ENCODE peak calls at places on chromosome 21, in ten cellular contexts. R, G, T, O, I, Q, L, M, B and A are unnamed samples.

GRCh38 chr21:15039607-15040299 is 25.0 kb downstream of the NRIP1 start:
- DNase-seq in G (no peak), O (no peak), B (no peak), L (no peak), R (no peak), Q (no peak), M (no peak), I (no peak), T (no peak), A (no peak)

GRCh38 chr21:46635324-46636180 is at the start of gene PRMT2:
- DNase-seq in Q (peak; percentile 98), T (peak; percentile 100), L (peak; percentile 97), M (peak; percentile 71), G (peak; percentile 98), B (peak; percentile 97), I (peak; percentile 98), O (peak; percentile 99), R (peak; percentile 96), A (peak; percentile 98)

GRCh38 chr21:38123626-38124025 is 133.2 kb upstream of the KCNJ15 start:
- DNase-seq in R (no peak), L (no peak), G (no peak), T (no peak), M (no peak), O (no peak), B (no peak), I (no peak), Q (no peak), A (no peak)

GRCh38 chr21:35333831-35334593 is 284.9 kb upstream of the RUNX1 start:
- DNase-seq in R (no peak), G (no peak), B (no peak), I (no peak), Q (no peak), O (no peak), L (no peak), M (no peak), T (peak; percentile 35), A (no peak)

GRCh38 chr21:35697321-35697808 is 363.0 kb downstream of the SETD4 start:
- DNase-seq in R (peak; percentile 35), T (no peak), I (no peak), G (peak; percentile 61), L (peak; percentile 1), B (no peak), M (no peak), O (no peak), Q (no peak), A (peak; percentile 80)

GRCh38 chr21:15552914-15553491 is 176.8 kb upstream of the USP25 start:
- DNase-seq in M (no peak), R (peak; percentile 1), T (no peak), Q (no peak), G (no peak), O (no peak), B (no peak), L (no peak), I (no peak), A (peak; percentile 63)

GRCh38 chr21:33640697-33641338 is 723 bp downstream of the CRYZL1 start:
- DNase-seq in T (no peak), O (no peak), I (no peak), Q (no peak), G (no peak), L (no peak), R (peak; percentile 22), M (no peak), B (no peak), A (peak; percentile 44)

GRCh38 chr21:15442743-15443142 is 287.0 kb upstream of the USP25 start:
- DNase-seq in M (no peak), B (no peak), I (peak; percentile 18), G (no peak), O (no peak), L (no peak), T (no peak), R (no peak), Q (no peak), A (no peak)

GRCh38 chr21:20641251-20641650 is 357.0 kb upstream of the NCAM2 start:
- DNase-seq in T (no peak), M (no peak), Q (no peak), L (no peak), I (no peak), G (no peak), O (no peak), R (no peak), B (no peak), A (no peak)

GRCh38 chr21:27083144-27083543 is 116.3 kb upstream of the ADAMTS5 start:
- DNase-seq in G (no peak), R (no peak), T (no peak), L (no peak), M (no peak), O (no peak), Q (no peak), B (no peak), I (no peak), A (no peak)

GRCh38 chr21:46195595-46196195 is 11.4 kb upstream of the SPATC1L start:
- DNase-seq in G (no peak), R (no peak), M (no peak), I (no peak), L (no peak), B (no peak), T (no peak), Q (no peak), O (peak; percentile 6), A (no peak)

GRCh38 chr21:38139380-38140168 is 117.2 kb upstream of the KCNJ15 start:
- DNase-seq in M (no peak), I (no peak), L (no peak), O (no peak), R (peak; percentile 62), G (no peak), Q (no peak), T (no peak), B (no peak), A (peak; percentile 78)

GRCh38 chr21:45142916-45143315 is 68.5 kb downstream of the ADARB1 start:
- DNase-seq in M (no peak), B (no peak), Q (no peak), R (no peak), L (no peak), G (no peak), I (no peak), T (no peak), O (no peak), A (no peak)
- TF ChIP-seq CTCF in M (no peak), B (no peak), Q (no peak), R (no peak), L (no peak), G (no peak), I (no peak), T (no peak), O (no peak), A (no peak)

DNA sequence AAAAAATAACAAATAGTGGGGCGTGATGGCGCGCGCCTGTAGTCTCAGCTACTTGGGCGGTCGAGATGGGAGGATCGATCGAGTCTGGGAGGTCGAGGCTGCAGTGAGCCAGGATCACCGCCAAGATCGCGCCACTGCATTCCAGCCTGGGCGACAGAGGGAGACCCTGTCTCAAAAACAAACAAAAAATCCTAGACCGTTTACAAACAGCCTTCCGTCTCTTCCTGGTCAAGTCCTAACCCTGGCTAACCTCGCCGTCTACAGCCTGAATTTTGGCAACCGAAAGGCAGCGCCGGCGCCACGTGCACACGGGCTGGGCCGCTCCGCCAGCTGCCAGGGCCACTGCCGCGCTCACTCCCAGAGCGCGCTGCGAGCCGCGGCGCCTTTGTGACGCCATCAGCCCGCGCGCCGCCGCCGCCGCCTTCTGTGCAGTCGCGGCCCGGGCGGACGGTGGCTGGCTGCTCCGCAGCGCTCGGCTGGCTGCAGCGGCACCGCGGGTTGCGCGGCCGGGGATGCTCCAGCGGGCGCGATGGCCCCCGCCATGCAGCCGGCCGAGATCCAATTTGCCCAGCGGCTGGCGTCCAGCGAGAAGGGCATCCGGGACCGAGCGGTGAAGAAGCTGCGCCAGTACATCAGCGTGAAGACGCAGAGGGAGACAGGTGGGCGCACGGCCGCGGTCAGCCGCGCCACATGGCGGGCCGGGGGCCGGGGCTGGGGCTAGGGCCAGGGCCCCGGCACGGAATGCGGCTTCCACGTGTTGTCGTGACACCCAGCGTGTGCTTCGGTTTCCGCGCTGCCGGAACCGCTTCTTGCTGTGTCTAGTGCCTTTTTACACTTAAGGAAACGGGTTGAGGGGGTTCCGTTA is at the start of the genes HSF2BP and RRP1B:
- DNase-seq in R (peak; percentile 79), M (no peak), L (peak; percentile 71), I (peak; percentile 87), O (peak; percentile 74), G (peak; percentile 88), B (peak; percentile 84), T (peak; percentile 97), Q (peak; percentile 72), A (peak; percentile 82)
- TF ChIP-seq CTCF in R (peak; percentile 18), M (no peak), L (no peak), I (no peak), O (peak; percentile 4), G (no peak), B (no peak), T (peak; percentile 35), Q (peak; percentile 30), A (peak; percentile 17)

GRCh38 chr21:32278518-32279376 is at the start of gene MIS18A:
- DNase-seq in O (peak; percentile 97), R (peak; percentile 96), I (peak; percentile 99), T (peak; percentile 99), B (peak; percentile 95), L (peak; percentile 97), G (peak; percentile 95), Q (peak; percentile 97), M (peak; percentile 84), A (peak; percentile 96)
- TF ChIP-seq CTCF in O (peak; percentile 3), R (no peak), I (no peak), T (peak; percentile 4), B (peak; percentile 16), L (no peak), G (no peak), Q (peak; percentile 19), M (no peak), A (peak; percentile 11)

GRCh38 chr21:42835211-42835610 is 44.1 kb downstream of the WDR4 start:
- DNase-seq in Q (no peak), M (no peak), R (no peak), T (no peak), L (no peak), O (no peak), B (no peak), G (no peak), I (no peak), A (no peak)

GRCh38 chr21:42834730-42835191 is 44.6 kb downstream of the WDR4 start:
- DNase-seq in M (no peak), R (no peak), L (no peak), B (no peak), G (no peak), I (no peak), Q (no peak), O (no peak), T (peak; percentile 15), A (no peak)

GRCh38 chr21:42835611-42836401 is 43.5 kb downstream of the WDR4 start:
- DNase-seq in B (no peak), T (no peak), I (no peak), Q (no peak), O (no peak), G (no peak), M (no peak), L (no peak), R (no peak), A (no peak)

GRCh38 chr21:42833859-42834729 is 45.2 kb downstream of the WDR4 start:
- DNase-seq in T (peak; percentile 20), R (no peak), O (no peak), L (no peak), M (no peak), Q (no peak), G (no peak), B (no peak), I (no peak), A (no peak)

DNA sequence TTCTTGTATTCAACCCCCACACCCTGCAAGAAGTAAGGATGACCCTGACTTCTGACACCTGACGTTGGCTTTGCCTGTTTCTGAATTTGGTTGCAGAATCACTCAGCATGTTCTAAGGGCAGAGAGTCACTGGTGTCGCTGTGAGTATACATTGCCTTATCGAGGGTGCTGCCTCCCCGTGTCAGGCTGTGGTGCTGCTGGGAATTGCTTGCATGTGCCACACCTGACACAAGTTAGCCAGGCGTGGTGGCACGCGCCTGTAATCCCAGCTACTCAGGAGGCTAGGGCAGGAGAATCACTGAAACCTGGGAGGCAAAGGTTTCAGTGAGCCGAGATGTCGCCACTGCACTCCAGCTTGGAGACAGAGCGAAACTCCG is 45.9 kb downstream of the WDR4 start:
- DNase-seq in T (peak; percentile 62), G (no peak), R (peak; percentile 5), Q (no peak), B (peak; percentile 65), O (no peak), L (no peak), I (peak; percentile 18), M (no peak), A (peak; percentile 12)
- TF ChIP-seq CTCF in T (peak; percentile 98), G (no peak), R (peak; percentile 12), Q (peak; percentile 56), B (peak; percentile 55), O (peak; percentile 49), L (peak; percentile 38), I (peak; percentile 19), M (no peak), A (peak; percentile 27)